ENCODE peak calls at places on chromosomes 6 and 20, in four cellular contexts. L, S, B and U are unnamed samples.

GRCh38 chr6:129102741-129103140 is 219.8 kb downstream of the LAMA2 start:
- DNase-seq in L (no peak), S (no peak), B (no peak), U (peak)

GRCh38 chr6:137852346-137852745 is 14.7 kb upstream of the TNFAIP3 start:
- DNase-seq in L (no peak), S (no peak), B (no peak), U (no peak)

GRCh38 chr6:125886914-125887313 is 69.7 kb upstream of the HINT3 start:
- DNase-seq in L (no peak), S (no peak), B (peak), U (no peak)

GRCh38 chr6:85866373-85866740 is 223.7 kb upstream of the SYNCRIP start:
- DNase-seq in L (no peak), S (no peak), B (no peak), U (peak)

GRCh38 chr20:23640873-23641667 is 3.3 kb upstream of the CST3 start:
- DNase-seq in L (no peak), S (no peak), B (no peak), U (no peak)

GRCh38 chr6:156787569-156788492 is 10.7 kb downstream of the ARID1B start:
- DNase-seq in L (no peak), S (no peak), B (no peak), U (no peak)

GRCh38 chr6:157461000-157461915 is 80.3 kb downstream of the ZDHHC14 start:
- DNase-seq in L (peak), S (no peak), B (peak), U (peak)

GRCh38 chr6:138124096-138124495 is 16.9 kb upstream of the PERP start:
- DNase-seq in L (no peak), S (no peak), B (no peak), U (no peak)

GRCh38 chr6:108518714-108519576 is 41.8 kb upstream of the FOXO3 start:
- DNase-seq in L (no peak), S (no peak), B (no peak), U (peak)

GRCh38 chr6:166614589-166614988 is 12.5 kb downstream of the RPS6KA2 start:
- DNase-seq in L (no peak), S (no peak), B (no peak), U (no peak)

GRCh38 chr6:56593801-56594318 is 48.8 kb downstream of the DST start:
- DNase-seq in L (peak), S (no peak), B (no peak), U (peak)

GRCh38 chr20:2109425-2110210 is 8.0 kb downstream of the STK35 start:
- DNase-seq in L (no peak), S (peak), B (no peak), U (no peak)

GRCh38 chr6:156009656-156010055 is 554.0 kb upstream of the NOX3 start:
- DNase-seq in L (no peak), S (no peak), B (no peak), U (no peak)

GRCh38 chr6:108170607-108171290 is 4.9 kb downstream of the NR2E1 start:
- DNase-seq in L (no peak), S (no peak), B (no peak), U (no peak)

GRCh38 chr6:50264995-50265571 is 215.4 kb upstream of the DEFB112 start:
- DNase-seq in L (no peak), S (no peak), B (peak), U (no peak)

GRCh38 chr6:18792832-18793231 is 405.7 kb downstream of the RNF144B start:
- DNase-seq in L (no peak), S (no peak), B (peak), U (no peak)

GRCh38 chr6:66496659-66497058 is 789.6 kb upstream of the EYS start:
- DNase-seq in L (no peak), S (no peak), B (peak), U (peak)

GRCh38 chr6:87682310-87682709 is 19.7 kb downstream of the AKIRIN2 start:
- DNase-seq in L (peak), S (no peak), B (no peak), U (peak)

GRCh38 chr6:65570340-65570739 is 136.7 kb downstream of the EYS start:
- DNase-seq in L (no peak), S (no peak), B (no peak), U (no peak)

GRCh38 chr20:57425150-57426013 is 34.2 kb downstream of the RBM38 start:
- DNase-seq in L (no peak), S (no peak), B (no peak), U (no peak)

GRCh38 chr20:57582029-57582378 is 21.1 kb downstream of the PCK1 start:
- DNase-seq in L (no peak), S (no peak), B (no peak), U (no peak)

GRCh38 chr6:50816115-50816675 is 2.5 kb upstream of the TFAP2B start:
- DNase-seq in L (peak), S (peak), B (peak), U (peak)

GRCh38 chr6:119481981-119482380 is 132.4 kb upstream of the MAN1A1 start:
- DNase-seq in L (no peak), S (no peak), B (no peak), U (peak)

GRCh38 chr6:168060521-168060931 is 18.5 kb downstream of the FRMD1 start:
- DNase-seq in L (no peak), S (peak), B (peak), U (peak)

GRCh38 chr20:40705413-40705812 is 16.4 kb upstream of the MAFB start:
- DNase-seq in L (no peak), S (no peak), B (no peak), U (no peak)

GRCh38 chr6:42257614-42258013 is 40.0 kb upstream of the MRPS10 start:
- DNase-seq in L (no peak), S (no peak), B (no peak), U (no peak)

GRCh38 chr6:142537612-142538478 is 236.0 kb downstream of the ADGRG6 start:
- DNase-seq in L (no peak), S (no peak), B (peak), U (peak)
- TF ChIP-seq CTCF in L (peak), S (peak), B (peak), U (peak)

GRCh38 chr6:35590622-35591066 is 77.9 kb upstream of the TULP1 start:
- DNase-seq in L (no peak), S (no peak), B (no peak), U (no peak)
- H3K4me3 ChIP-seq in L (no peak), S (no peak), B (no peak), U (no peak)

DNA sequence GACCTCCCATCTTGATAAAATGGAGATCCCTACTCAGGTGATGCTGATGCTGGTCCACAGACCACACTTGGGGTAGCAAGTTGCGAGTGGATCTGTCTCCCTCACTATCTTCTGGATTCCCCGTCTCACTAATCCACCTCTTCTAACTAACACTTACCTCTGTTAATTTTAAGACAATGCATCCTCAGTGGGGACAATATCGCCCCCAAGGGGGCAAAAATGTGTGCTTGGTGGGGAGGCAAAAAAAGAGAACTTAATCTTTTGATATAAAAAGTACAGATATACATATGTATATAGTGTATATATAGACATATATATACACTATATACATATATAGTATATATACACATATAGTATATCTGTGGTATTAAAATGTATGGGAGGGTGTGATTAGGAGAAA is 4.3 kb downstream of the LRFN2 start:
- DNase-seq in L (no peak), S (no peak), B (peak), U (no peak)
- TF ChIP-seq CTCF in L (peak), S (no peak), B (peak), U (no peak)

DNA sequence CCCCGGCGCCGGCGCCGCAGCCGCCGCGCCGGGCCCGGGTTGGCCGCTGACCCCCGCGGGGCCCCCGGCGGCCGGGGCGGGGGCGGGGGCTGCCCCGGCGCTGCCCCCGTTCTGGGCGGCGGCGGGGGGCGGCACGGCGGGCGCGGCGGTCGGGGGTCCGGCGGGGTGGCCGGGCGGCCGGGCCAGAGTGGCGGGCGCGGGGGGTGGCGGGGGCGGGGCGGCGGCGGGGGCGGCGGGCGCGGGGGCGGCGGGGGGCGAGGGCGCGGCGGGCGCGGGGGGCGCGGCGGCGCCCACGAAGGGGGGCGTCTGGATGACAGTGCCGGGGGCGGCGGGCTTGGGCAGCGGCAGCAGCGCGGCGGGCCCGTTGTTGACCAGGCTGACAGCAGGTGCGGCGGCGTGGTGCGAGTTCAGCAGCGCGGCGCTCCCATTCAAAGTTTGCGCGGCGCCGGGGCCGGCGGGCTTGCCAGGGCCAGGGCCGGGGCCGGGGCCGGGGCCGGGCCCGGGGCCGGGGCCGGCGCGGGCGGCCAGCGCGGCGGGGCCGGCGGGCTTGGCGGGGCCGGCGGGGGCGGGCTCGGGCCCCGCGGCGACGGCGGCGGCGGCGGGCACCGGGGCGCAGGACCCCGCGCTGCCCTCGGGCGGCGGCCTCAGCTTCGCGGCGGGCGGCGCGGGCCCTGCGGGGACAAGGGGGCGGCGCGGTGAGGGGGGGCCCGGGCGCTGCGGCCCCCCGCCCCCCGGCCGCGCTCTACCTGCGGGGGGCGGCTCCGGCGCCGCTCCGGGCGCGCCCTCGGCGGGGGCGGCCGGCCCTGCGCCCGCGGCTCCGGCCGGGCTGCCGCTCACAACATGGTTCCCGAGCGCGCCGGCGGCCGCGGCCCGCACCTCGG is 653 bp downstream of the TAF4 start:
- DNase-seq in L (no peak), S (peak), B (no peak), U (no peak)
- H3K4me3 ChIP-seq in L (peak), S (peak), B (peak), U (peak)

GRCh38 chr6:31770860-31771259 is 6.3 kb downstream of the VWA7 start:
- DNase-seq in L (no peak), S (no peak), B (no peak), U (no peak)

GRCh38 chr6:31768717-31769257 is 6.3 kb downstream of the SAPCD1 start:
- DNase-seq in L (no peak), S (no peak), B (no peak), U (no peak)

GRCh38 chr6:31771992-31772358 is 5.2 kb downstream of the VWA7 start:
- DNase-seq in L (no peak), S (no peak), B (no peak), U (no peak)

GRCh38 chr6:31767096-31767645 is 4.7 kb downstream of the SAPCD1 start:
- DNase-seq in L (no peak), S (no peak), B (no peak), U (no peak)

GRCh38 chr6:31769684-31770371 is 7.3 kb downstream of the VWA7 start:
- DNase-seq in L (peak), S (peak), B (peak), U (peak)
- TF ChIP-seq CTCF in L (peak), S (peak), B (peak), U (peak)

GRCh38 chr6:12279322-12280098 is 10.7 kb upstream of the EDN1 start:
- DNase-seq in L (no peak), S (no peak), B (no peak), U (no peak)
- H3K4me3 ChIP-seq in L (no peak), S (no peak), B (no peak), U (no peak)

GRCh38 chr6:113854531-113855499 is 2.3 kb upstream of the MARCKS start:
- DNase-seq in L (peak), S (peak), B (peak), U (peak)
- TF ChIP-seq CTCF in L (peak), S (no peak), B (peak), U (peak)